ENCODE peak calls at places on chromosomes 5 and 9, in eight cellular contexts. K is endothelial cell of umbilical vein, A is suprapubic skin, O is esophagus squamous epithelium, V is HCT116, G is ovary, X is A549, Z is stomach. H is an unnamed sample.

GRCh38 chr9:132350861-132351315 is 3.9 kb downstream of the SETX start:
- DNase-seq in K (peak), A (no peak), O (no peak), V (no peak), G (no peak), X (no peak), Z (no peak), H (no peak)

GRCh38 chr5:153551537-153552079 is 61.1 kb downstream of the GRIA1 start:
- DNase-seq in K (peak), A (no peak), O (no peak), V (peak), G (no peak), X (peak), Z (no peak), H (peak)

GRCh38 chr9:92059045-92059444 is 56.2 kb downstream of the SPTLC1 start:
- DNase-seq in K (no peak), A (no peak), O (no peak), V (no peak), G (no peak), X (no peak), Z (no peak), H (no peak)

GRCh38 chr5:88826959-88827585 is 55.9 kb downstream of the MEF2C start:
- DNase-seq in K (peak), A (no peak), O (no peak), V (peak), G (no peak), X (no peak), Z (no peak), H (peak)

GRCh38 chr9:123000371-123001068 is 32.9 kb upstream of the GPR21 start:
- DNase-seq in K (peak), A (no peak), O (no peak), V (no peak), G (no peak), X (no peak), Z (no peak), H (no peak)

GRCh38 chr5:134659456-134659855 is 10.9 kb downstream of the SEC24A start:
- DNase-seq in K (peak), A (no peak), O (no peak), V (no peak), G (no peak), X (no peak), Z (no peak), H (no peak)

GRCh38 chr9:107489687-107490605 is at the start of gene KLF4:
- DNase-seq in K (peak), A (peak), O (peak), V (peak), G (peak), X (peak), Z (peak), H (peak)

GRCh38 chr9:4192450-4192849 is 107.4 kb downstream of the GLIS3 start:
- DNase-seq in K (no peak), A (no peak), O (no peak), V (no peak), G (no peak), X (no peak), Z (no peak), H (no peak)

GRCh38 chr9:764105-764524 is 77.4 kb upstream of the DMRT1 start:
- DNase-seq in K (peak), A (no peak), O (no peak), V (peak), G (peak), X (peak), Z (peak), H (peak)

GRCh38 chr9:113368348-113368747 is 8.4 kb downstream of the HDHD3 start:
- DNase-seq in K (no peak), A (no peak), O (no peak), V (no peak), G (no peak), X (no peak), Z (no peak), H (no peak)

GRCh38 chr9:22307013-22307711 is 139.5 kb upstream of the DMRTA1 start:
- DNase-seq in K (peak), A (no peak), O (no peak), V (peak), G (no peak), X (peak), Z (peak), H (peak)
- TF ChIP-seq POLR2A in K (no peak), A (no peak), O (no peak), V (no peak), G (no peak), X (no peak), Z (no peak), H (no peak)

GRCh38 chr9:37592108-37592951 is at the start of gene TOMM5:
- DNase-seq in K (peak), A (peak), O (peak), V (peak), G (peak), X (peak), Z (peak), H (peak)
- TF ChIP-seq POLR2A in K (peak), A (no peak), O (peak), V (peak), G (peak), X (peak), Z (no peak), H (peak)

GRCh38 chr5:145841299-145841698 is 6.2 kb upstream of the PRELID2 start:
- DNase-seq in K (no peak), A (no peak), O (no peak), V (no peak), G (no peak), X (no peak), Z (no peak), H (no peak)
- TF ChIP-seq POLR2A in K (no peak), A (no peak), O (no peak), V (no peak), G (no peak), X (no peak), Z (no peak), H (no peak)

DNA sequence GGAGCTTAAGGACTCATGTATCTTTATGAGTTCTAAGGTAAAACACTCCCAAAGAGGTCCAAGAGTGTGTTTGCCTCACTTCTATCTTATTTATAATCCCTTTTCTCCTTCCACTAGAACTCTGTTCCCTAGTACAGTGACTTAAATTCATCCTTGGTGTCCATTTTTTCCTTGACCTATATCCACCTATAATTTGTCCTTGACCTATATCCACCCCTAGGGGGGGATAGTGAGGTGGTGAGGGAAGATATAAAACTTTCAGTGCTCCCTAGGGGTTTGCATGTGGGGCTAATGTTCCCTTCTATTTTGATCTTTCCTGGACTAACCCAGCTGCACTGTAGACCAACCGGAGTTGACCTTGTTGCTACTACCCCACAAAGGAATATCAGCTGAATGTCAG is 83.5 kb upstream of the GNAQ start:
- DNase-seq in K (no peak), A (no peak), O (no peak), V (no peak), G (no peak), X (peak), Z (no peak), H (no peak)
- TF ChIP-seq POLR2A in K (no peak), A (no peak), O (no peak), V (no peak), G (no peak), X (no peak), Z (no peak), H (no peak)

H was measured in tibial nerve.